ENCODE peak calls at places on chromosomes 1 and 21, in nine cellular contexts. I, V, K, F, U, B, J, A and G are unnamed samples.

GRCh38 chr1:201506092-201506491 is 831 bp downstream of the CSRP1 start:
- DNase-seq in I (no peak), V (no peak), K (no peak), F (no peak), U (no peak), B (no peak), J (no peak), A (no peak), G (no peak)

GRCh38 chr1:6870086-6870485 is 84.8 kb downstream of the CAMTA1 start:
- DNase-seq in I (no peak), V (no peak), K (no peak), F (no peak), U (no peak), B (no peak), J (no peak), A (no peak), G (no peak)

GRCh38 chr1:89358287-89358893 is 5.5 kb upstream of the GBP6 start:
- DNase-seq in I (peak; percentile 77), V (no peak), K (peak; percentile 83), F (peak; percentile 53), U (peak; percentile 48), B (no peak), J (peak; percentile 87), A (peak; percentile 76), G (peak; percentile 79)

GRCh38 chr21:40318371-40318770 is 451.1 kb downstream of the PCP4 start:
- DNase-seq in I (no peak), V (no peak), K (no peak), F (no peak), U (no peak), B (no peak), J (no peak), A (no peak), G (no peak)

GRCh38 chr1:92409946-92410345 is 76.8 kb downstream of the GFI1 start:
- DNase-seq in I (no peak), V (no peak), K (no peak), F (no peak), U (no peak), B (peak; percentile 66), J (no peak), A (no peak), G (no peak)

GRCh38 chr1:44676484-44677200 is 2.1 kb downstream of the ARMH1 start:
- DNase-seq in I (no peak), V (no peak), K (no peak), F (no peak), U (no peak), B (no peak), J (no peak), A (no peak), G (peak; percentile 90)

GRCh38 chr1:184167352-184167751 is 115.8 kb downstream of the TSEN15 start:
- DNase-seq in I (no peak), V (no peak), K (no peak), F (no peak), U (no peak), B (no peak), J (no peak), A (no peak), G (no peak)

GRCh38 chr1:54640863-54641836 is at the start of gene MROH7:
- DNase-seq in I (no peak), V (no peak), K (no peak), F (peak; percentile 5), U (no peak), B (no peak), J (no peak), A (peak; percentile 80), G (peak; percentile 78)

GRCh38 chr1:197862671-197863070 is 39.8 kb upstream of the C1orf53 start:
- DNase-seq in I (no peak), V (no peak), K (no peak), F (no peak), U (no peak), B (no peak), J (no peak), A (no peak), G (peak; percentile 55)

DNA sequence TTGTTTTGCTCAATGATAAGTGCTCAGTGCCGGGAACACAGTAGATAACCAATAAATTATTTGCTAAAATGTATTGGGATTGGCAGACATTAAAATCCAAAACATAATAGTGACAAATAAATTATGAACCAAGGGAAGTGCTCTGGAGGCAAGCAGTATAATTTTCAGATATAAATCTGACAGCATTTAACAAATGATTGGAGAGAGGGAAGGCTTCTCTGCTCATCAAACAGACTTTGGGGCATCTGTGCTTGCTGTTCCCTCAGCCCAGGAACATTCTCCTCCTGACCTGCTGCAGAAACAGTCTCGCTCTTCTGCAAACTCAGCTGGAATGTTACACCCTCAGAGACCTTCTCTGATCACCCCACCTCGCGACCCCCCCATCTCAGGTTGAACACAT is 2.2 kb downstream of the CD46 start:
- DNase-seq in I (no peak), V (no peak), K (no peak), F (no peak), U (no peak), B (no peak), J (no peak), A (no peak), G (no peak)
- H3K4me3 ChIP-seq in I (no peak overlapping the region), V (peak overlapping the region; percentile 79), K (no peak overlapping the region), F (peak overlapping the region; percentile 92), U (no peak overlapping the region), B (no peak overlapping the region), J (no peak overlapping the region), A (no peak overlapping the region), G (no peak overlapping the region)

DNA sequence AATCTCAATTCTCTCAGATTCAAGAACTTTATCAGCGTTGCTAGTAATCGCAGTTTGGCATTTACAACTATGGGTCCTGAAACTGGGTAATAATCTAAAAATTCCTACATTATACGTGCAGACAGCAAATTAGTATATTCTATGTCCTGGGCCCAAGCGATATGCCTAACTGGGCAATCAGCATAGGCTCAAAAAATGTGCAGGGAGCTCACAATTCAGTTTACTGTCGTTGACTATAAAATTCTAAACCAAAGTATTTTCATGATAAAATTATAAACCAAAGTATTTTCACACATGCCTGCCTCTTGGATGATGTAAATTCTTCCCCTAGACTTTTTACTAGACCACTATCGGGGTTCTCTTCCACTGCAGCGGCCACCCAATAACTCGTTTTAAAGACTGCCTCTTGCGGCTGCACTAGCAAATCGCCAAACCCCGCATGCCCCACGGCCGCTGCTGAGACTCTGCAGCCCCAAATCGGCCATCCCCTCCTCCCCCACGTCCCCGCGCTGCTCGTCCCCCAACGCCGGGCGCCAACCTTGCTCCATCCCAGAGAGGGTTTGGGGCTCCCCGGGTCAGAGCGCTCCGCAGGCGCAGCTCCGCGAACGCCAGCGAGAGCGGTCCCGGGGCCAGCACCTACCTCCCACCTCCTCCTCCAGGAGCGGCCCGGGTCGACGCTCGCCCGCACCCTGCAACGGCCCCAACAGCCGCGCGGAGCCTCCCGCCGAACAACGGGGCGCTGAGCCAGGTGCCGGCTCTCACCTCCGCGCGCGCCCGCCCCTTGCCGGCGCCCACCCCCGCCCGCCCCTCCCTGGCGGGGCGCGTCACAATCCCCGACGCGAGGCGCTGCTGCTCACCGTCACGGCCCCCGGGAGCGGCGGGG is 506 bp downstream of the SSX2IP start:
- DNase-seq in I (peak; percentile 42), V (no peak), K (no peak), F (peak; percentile 37), U (no peak), B (peak; percentile 92), J (peak; percentile 70), A (no peak), G (peak; percentile 47)
- H3K4me1 ChIP-seq in I (peaks cover 16% of the 10 kb centered on the region), V (peaks cover 13% of the 10 kb centered on the region), K (peaks cover 6% of the 10 kb centered on the region), F (peaks cover 38% of the 10 kb centered on the region), U (no peaks in the 10 kb centered on the region), B (peaks cover 9% of the 10 kb centered on the region), J (peaks cover 25% of the 10 kb centered on the region), A (peaks cover 19% of the 10 kb centered on the region), G (peaks cover 3% of the 10 kb centered on the region)

DNA sequence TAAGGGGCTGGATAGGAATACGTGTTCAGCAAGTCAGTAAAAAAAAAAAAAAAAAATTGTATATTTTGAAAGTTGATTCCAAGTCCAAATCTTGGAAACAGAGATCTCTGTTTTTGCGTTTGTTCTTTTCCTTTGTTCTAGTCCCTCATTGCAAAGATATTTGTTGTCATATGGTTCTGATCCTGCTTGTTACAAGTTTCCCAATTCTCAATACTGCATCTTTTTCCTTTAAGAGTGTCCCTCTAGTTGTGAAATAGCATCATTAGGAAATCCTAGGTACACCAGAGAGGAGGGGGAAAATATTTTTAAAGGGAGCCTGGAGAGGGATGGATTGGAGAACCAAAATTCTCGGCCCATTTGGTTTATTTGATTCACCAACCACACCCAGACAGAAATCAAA is 152.2 kb upstream of the C1orf105 start:
- DNase-seq in I (no peak), V (no peak), K (no peak), F (no peak), U (no peak), B (no peak), J (no peak), A (no peak), G (no peak)
- H3K4me3 ChIP-seq in I (no peak overlapping the region), V (no peak overlapping the region), K (no peak overlapping the region), F (no peak overlapping the region), U (no peak overlapping the region), B (no peak overlapping the region), J (no peak overlapping the region), A (no peak overlapping the region), G (no peak overlapping the region)

GRCh38 chr1:156671804-156672203 is 5.4 kb downstream of the NES start:
- DNase-seq in I (no peak), V (no peak), K (no peak), F (no peak), U (no peak), B (no peak), J (no peak), A (no peak), G (no peak)
- H3K4me1 ChIP-seq in I (peaks cover 80% of the 10 kb centered on the region), V (no peaks in the 10 kb centered on the region), K (peaks cover 7% of the 10 kb centered on the region), F (peaks cover 16% of the 10 kb centered on the region), U (peaks cover 44% of the 10 kb centered on the region), B (peaks cover 75% of the 10 kb centered on the region), J (peaks cover 69% of the 10 kb centered on the region), A (peaks cover 52% of the 10 kb centered on the region), G (no peaks in the 10 kb centered on the region)

GRCh38 chr1:81662913-81663526 is 137.7 kb upstream of the ADGRL2 start:
- DNase-seq in I (no peak), V (no peak), K (no peak), F (no peak), U (no peak), B (no peak), J (no peak), A (no peak), G (no peak)
- H3K4me3 ChIP-seq in I (no peak overlapping the region), V (no peak overlapping the region), K (no peak overlapping the region), F (no peak overlapping the region), U (no peak overlapping the region), B (no peak overlapping the region), J (no peak overlapping the region), A (no peak overlapping the region), G (no peak overlapping the region)